ENCODE peak calls at places on chromosomes 2 and 18, in six cellular contexts. J, Y, U, D, K and X are unnamed samples.

GRCh38 chr2:238403632-238404405 is 22.9 kb upstream of the ASB1 start:
- DNase-seq in J (no peak), Y (no peak), U (no peak), D (no peak), K (no peak), X (no peak)

GRCh38 chr2:84451579-84451978 is 7.5 kb downstream of the SUCLG1 start:
- DNase-seq in J (no peak), Y (no peak), U (no peak), D (no peak), K (no peak), X (no peak)

GRCh38 chr2:117858336-117858735 is 43.8 kb downstream of the DDX18 start:
- DNase-seq in J (no peak), Y (no peak), U (peak; percentile 79), D (no peak), K (no peak), X (no peak)

GRCh38 chr18:22557160-22557941 is 139.6 kb upstream of the CTAGE1 start:
- DNase-seq in J (no peak), Y (no peak), U (no peak), D (no peak), K (no peak), X (no peak)

GRCh38 chr2:109421606-109422005 is 192.2 kb downstream of the SEPTIN10 start:
- DNase-seq in J (no peak), Y (no peak), U (no peak), D (no peak), K (no peak), X (no peak)

GRCh38 chr18:49098386-49098785 is 147.6 kb upstream of the SMAD7 start:
- DNase-seq in J (no peak), Y (no peak), U (no peak), D (no peak), K (no peak), X (no peak)

GRCh38 chr18:5890261-5890605 is 5.1 kb downstream of the TMEM200C start:
- DNase-seq in J (no peak), Y (peak; percentile 82), U (no peak), D (no peak), K (no peak), X (no peak)

GRCh38 chr2:39640681-39641080 is 25.0 kb upstream of the TMEM178A start:
- DNase-seq in J (no peak), Y (no peak), U (no peak), D (no peak), K (no peak), X (no peak)

GRCh38 chr2:201500534-201500933 is 49.0 kb downstream of the STRADB start:
- DNase-seq in J (no peak), Y (no peak), U (peak; percentile 54), D (no peak), K (no peak), X (no peak)

GRCh38 chr2:74488643-74489481 is 6.0 kb downstream of the TTC31 start:
- DNase-seq in J (no peak), Y (no peak), U (no peak), D (no peak), K (no peak), X (peak; percentile 86)

GRCh38 chr2:17043173-17043572 is 377.5 kb upstream of the CYRIA start:
- DNase-seq in J (no peak), Y (no peak), U (peak; percentile 59), D (no peak), K (no peak), X (no peak)

GRCh38 chr2:101002562-101003277 is 631 bp downstream of the RPL31 start:
- DNase-seq in J (peak; percentile 41), Y (no peak), U (peak; percentile 50), D (no peak), K (no peak), X (no peak)

GRCh38 chr2:551621-552020 is 125.6 kb downstream of the TMEM18 start:
- DNase-seq in J (no peak), Y (no peak), U (no peak), D (no peak), K (no peak), X (no peak)

GRCh38 chr18:59249186-59249774 is 24.0 kb downstream of the RAX start:
- DNase-seq in J (peak; percentile 29), Y (peak; percentile 87), U (peak; percentile 90), D (peak; percentile 60), K (peak; percentile 30), X (peak; percentile 45)

GRCh38 chr18:44409524-44409923 is 271.2 kb upstream of the SETBP1 start:
- DNase-seq in J (no peak), Y (no peak), U (no peak), D (no peak), K (no peak), X (no peak)

GRCh38 chr2:2014251-2014761 is 270.0 kb upstream of the PXDN start:
- DNase-seq in J (no peak), Y (peak; percentile 46), U (peak; percentile 46), D (no peak), K (no peak), X (no peak)

GRCh38 chr18:2188258-2188657 is 383.0 kb downstream of the METTL4 start:
- DNase-seq in J (no peak), Y (no peak), U (no peak), D (no peak), K (no peak), X (no peak)

GRCh38 chr2:73009177-73009839 is 62.2 kb downstream of the SFXN5 start:
- DNase-seq in J (no peak), Y (peak; percentile 17), U (no peak), D (no peak), K (no peak), X (no peak)

GRCh38 chr18:24913507-24914147 is 438.3 kb downstream of the ZNF521 start:
- DNase-seq in J (no peak), Y (no peak), U (peak; percentile 72), D (no peak), K (no peak), X (no peak)

GRCh38 chr2:4618141-4618540 is 914.8 kb downstream of the DCDC2C start:
- DNase-seq in J (no peak), Y (no peak), U (no peak), D (no peak), K (no peak), X (no peak)

GRCh38 chr18:22469061-22469689 is 51.5 kb upstream of the CTAGE1 start:
- DNase-seq in J (peak; percentile 72), Y (no peak), U (no peak), D (no peak), K (no peak), X (no peak)

GRCh38 chr2:206642075-206643025 is at the start of gene FAM237A:
- DNase-seq in J (peak; percentile 14), Y (peak; percentile 91), U (peak; percentile 74), D (no peak), K (peak; percentile 78), X (no peak)

GRCh38 chr2:60581461-60582282 is 28.2 kb upstream of the BCL11A start:
- DNase-seq in J (peak; percentile 55), Y (peak; percentile 90), U (peak; percentile 84), D (no peak), K (no peak), X (peak; percentile 51)

GRCh38 chr2:202432776-202433175 is 56.6 kb downstream of the BMPR2 start:
- DNase-seq in J (no peak), Y (no peak), U (no peak), D (no peak), K (no peak), X (no peak)

GRCh38 chr2:161586517-161587167 is 37.6 kb upstream of the SLC4A10 start:
- DNase-seq in J (no peak), Y (no peak), U (peak; percentile 51), D (no peak), K (peak; percentile 8), X (no peak)

GRCh38 chr2:10864888-10865551 is 46.7 kb upstream of the KCNF1 start:
- DNase-seq in J (no peak), Y (no peak), U (no peak), D (peak; percentile 17), K (no peak), X (no peak)

GRCh38 chr2:10865841-10866240 is 45.9 kb upstream of the KCNF1 start:
- DNase-seq in J (no peak), Y (no peak), U (no peak), D (peak; percentile 24), K (no peak), X (no peak)

GRCh38 chr2:10868465-10869314 is 43.0 kb upstream of the KCNF1 start:
- DNase-seq in J (peak; percentile 58), Y (no peak), U (peak; percentile 87), D (peak; percentile 16), K (no peak), X (no peak)

GRCh38 chr2:10871978-10872377 is 39.8 kb upstream of the KCNF1 start:
- DNase-seq in J (no peak), Y (no peak), U (no peak), D (peak; percentile 10), K (no peak), X (no peak)

GRCh38 chr2:10868021-10868420 is 43.7 kb upstream of the KCNF1 start:
- DNase-seq in J (no peak), Y (no peak), U (no peak), D (peak; percentile 12), K (no peak), X (no peak)
- H3K4me1 ChIP-seq in J (peaks cover 32% of the 10 kb centered on the region), Y (no peaks in the 10 kb centered on the region), U (peaks cover 27% of the 10 kb centered on the region), D (no peaks in the 10 kb centered on the region), K (peaks cover 2% of the 10 kb centered on the region), X (no peaks in the 10 kb centered on the region)

GRCh38 chr2:119254601-119255080 is 31.0 kb downstream of the STEAP3 start:
- DNase-seq in J (no peak), Y (peak; percentile 37), U (no peak), D (no peak), K (no peak), X (no peak)
- H3K4me1 ChIP-seq in J (peaks cover 62% of the 10 kb centered on the region), Y (peaks cover 7% of the 10 kb centered on the region), U (peaks cover 55% of the 10 kb centered on the region), D (peaks cover 53% of the 10 kb centered on the region), K (peaks cover 43% of the 10 kb centered on the region), X (peaks cover 41% of the 10 kb centered on the region)

GRCh38 chr2:3464401-3465005 is 54.8 kb downstream of the ADI1 start:
- DNase-seq in J (no peak), Y (no peak), U (no peak), D (no peak), K (no peak), X (no peak)

GRCh38 chr2:3462493-3463104 is 56.7 kb downstream of the ADI1 start:
- DNase-seq in J (no peak), Y (no peak), U (no peak), D (no peak), K (no peak), X (no peak)

GRCh38 chr2:3461781-3462492 is 57.4 kb downstream of the ADI1 start:
- DNase-seq in J (peak; percentile 54), Y (no peak), U (peak; percentile 68), D (peak; percentile 41), K (no peak), X (no peak)

GRCh38 chr2:3463914-3464313 is 55.4 kb downstream of the ADI1 start:
- DNase-seq in J (no peak), Y (no peak), U (no peak), D (no peak), K (no peak), X (no peak)

GRCh38 chr2:3463156-3463835 is 56.0 kb downstream of the ADI1 start:
- DNase-seq in J (no peak), Y (no peak), U (no peak), D (no peak), K (no peak), X (no peak)
- H3K4me1 ChIP-seq in J (peaks cover 30% of the 10 kb centered on the region), Y (peaks cover 8% of the 10 kb centered on the region), U (peaks cover 20% of the 10 kb centered on the region), D (peaks cover 14% of the 10 kb centered on the region), K (no peaks in the 10 kb centered on the region), X (peaks cover 20% of the 10 kb centered on the region)

DNA sequence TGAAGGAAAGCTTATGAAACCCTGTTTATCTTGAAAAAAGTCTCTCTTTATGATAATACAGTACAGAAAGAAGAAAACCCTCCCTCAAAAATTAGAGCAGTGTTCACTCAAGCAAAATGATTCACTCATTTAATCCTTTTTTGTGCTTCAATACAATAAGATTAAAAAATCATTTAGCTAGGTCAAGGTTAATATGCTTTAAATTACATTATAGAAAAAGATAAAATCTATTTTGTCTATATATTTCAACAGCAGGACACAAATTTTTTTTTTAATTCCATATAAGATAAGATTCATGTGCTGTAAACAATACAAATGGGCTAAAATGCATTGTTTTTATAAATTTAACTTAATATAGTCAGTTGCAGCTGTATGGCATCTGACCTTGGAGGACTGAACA is 176.9 kb downstream of the KCNE4 start:
- DNase-seq in J (no peak), Y (no peak), U (no peak), D (no peak), K (no peak), X (no peak)
- H3K4me1 ChIP-seq in J (no peaks in the 10 kb centered on the region), Y (peaks cover 2% of the 10 kb centered on the region), U (no peaks in the 10 kb centered on the region), D (peaks cover 20% of the 10 kb centered on the region), K (no peaks in the 10 kb centered on the region), X (no peaks in the 10 kb centered on the region)